ENCODE peak calls at places on chromosomes 11 and 22, in nine cellular contexts. U is stimulated activated CD8-positive, alpha-beta memory T cell treated with anti-CD3 and anti-CD28 coated beads, Interleukin-4, amount 100 ng/mL, for 24 hours; K is KG1; I is GM12891; B is LoVo; M is ACHN; R is SJSA1; F is PC-9; G is NCI-H774. A is an unnamed sample.

GRCh38 chr11:1295591-1295990 is 13.8 kb downstream of the TOLLIP start:
- DNase-seq in B (no peak), G (no peak), U (no peak), I (no peak), F (no peak), K (no peak), M (no peak), R (no peak), A (no peak)

GRCh38 chr11:75223954-75224643 is 16.5 kb upstream of the TPBGL start:
- DNase-seq in B (no peak), G (no peak), I (no peak), R (no peak), F (no peak), U (no peak), K (no peak), M (no peak), A (no peak)

GRCh38 chr22:19663286-19663815 is 51.0 kb upstream of the SEPTIN5 start:
- DNase-seq in R (no peak), U (no peak), F (peak), M (no peak), G (no peak), B (peak), K (no peak), I (no peak), A (peak)

GRCh38 chr11:15937601-15938361 is 418.6 kb downstream of the SOX6 start:
- DNase-seq in U (no peak), M (no peak), K (no peak), G (no peak), F (no peak), B (no peak), I (no peak), R (peak), A (no peak)

GRCh38 chr22:27835446-27835845 is 33.9 kb upstream of the MN1 start:
- DNase-seq in G (no peak), F (no peak), M (no peak), R (peak), B (no peak), U (no peak), K (no peak), I (no peak), A (no peak)

GRCh38 chr11:128294685-128295079 is 292.7 kb downstream of the ETS1 start:
- DNase-seq in B (no peak), I (no peak), K (no peak), R (peak), M (no peak), U (no peak), G (no peak), F (no peak), A (no peak)

GRCh38 chr11:123212406-123212805 is 17.4 kb upstream of the CLMP start:
- DNase-seq in M (no peak), K (no peak), F (no peak), B (no peak), U (no peak), I (no peak), G (no peak), R (no peak), A (no peak)

GRCh38 chr11:46107408-46107718 is 13.9 kb downstream of the PHF21A start:
- DNase-seq in K (no peak), M (no peak), I (no peak), F (no peak), R (no peak), U (no peak), G (no peak), B (no peak), A (no peak)

GRCh38 chr22:46119729-46120419 is 30.5 kb upstream of the PPARA start:
- DNase-seq in F (no peak), U (no peak), M (no peak), R (no peak), K (no peak), I (no peak), G (no peak), B (no peak), A (no peak)

GRCh38 chr22:22984967-22985366 is 85.4 kb upstream of the GNAZ start:
- DNase-seq in R (no peak), G (no peak), K (no peak), M (no peak), I (no peak), B (no peak), F (no peak), U (no peak), A (no peak)